ENCODE peak calls at places on chromosomes 6 and 20, in ten cellular contexts. H, S, Z, W, O, E, P, X, N and T are unnamed samples.

GRCh38 chr20:20956586-20956985 is 149.6 kb downstream of the LINC00237 start:
- DNase-seq in E (no peak), S (no peak), X (no peak), H (no peak), N (no peak), O (no peak), P (no peak), Z (no peak), W (no peak), T (no peak)

GRCh38 chr6:151112130-151112529 is 127.6 kb upstream of the AKAP12 start:
- DNase-seq in H (no peak), O (peak; percentile 41), P (no peak), S (no peak), E (no peak), X (no peak), W (no peak), Z (no peak), N (no peak), T (no peak)

GRCh38 chr6:28960846-28961500 is 37.2 kb upstream of the TRIM27 start:
- DNase-seq in X (no peak), S (no peak), O (no peak), W (no peak), E (no peak), N (no peak), H (no peak), Z (no peak), P (no peak), T (no peak)

GRCh38 chr20:32348207-32348606 is 9.9 kb upstream of the ASXL1 start:
- DNase-seq in H (no peak), W (no peak), P (no peak), E (no peak), X (no peak), Z (no peak), O (no peak), S (no peak), N (no peak), T (no peak)

GRCh38 chr6:45903959-45904358 is 111.7 kb downstream of the CLIC5 start:
- DNase-seq in N (no peak), Z (no peak), E (no peak), X (no peak), W (no peak), P (no peak), S (no peak), O (no peak), H (no peak), T (no peak)

GRCh38 chr6:6246539-6246938 is 73.9 kb downstream of the F13A1 start:
- DNase-seq in X (no peak), Z (no peak), W (no peak), E (no peak), S (no peak), N (no peak), P (no peak), O (no peak), H (no peak), T (peak; percentile 23)

GRCh38 chr20:51529027-51529749 is 13.3 kb downstream of the NFATC2 start:
- DNase-seq in W (no peak), X (no peak), E (no peak), S (no peak), Z (peak; percentile 59), N (peak; percentile 74), O (no peak), P (no peak), H (no peak), T (no peak)

GRCh38 chr6:91288741-91289140 is 701.9 kb upstream of the MAP3K7 start:
- DNase-seq in W (no peak), X (no peak), H (no peak), Z (no peak), S (no peak), O (no peak), N (no peak), E (no peak), P (no peak), T (no peak)

GRCh38 chr6:26264547-26264946 is 100.5 kb upstream of the BTN3A2 start:
- DNase-seq in E (no peak), N (no peak), H (no peak), X (no peak), P (no peak), W (no peak), Z (no peak), O (no peak), S (no peak), T (no peak)
- H3K4me3 ChIP-seq in E (no peak overlapping the region), N (no peak overlapping the region), H (no peak overlapping the region), X (no peak overlapping the region), P (no peak overlapping the region), W (no peak overlapping the region), Z (no peak overlapping the region), O (no peak overlapping the region), S (no peak overlapping the region), T (no peak overlapping the region)

GRCh38 chr6:99563056-99563723 is 5.3 kb downstream of the CCNC start:
- DNase-seq in H (no peak), E (no peak), W (no peak), S (no peak), N (no peak), P (no peak), Z (no peak), X (no peak), O (no peak), T (no peak)

GRCh38 chr6:99573980-99574617 is 5.6 kb upstream of the CCNC start:
- DNase-seq in E (no peak), N (no peak), Z (no peak), X (no peak), W (no peak), P (no peak), S (no peak), O (no peak), H (no peak), T (no peak)

DNA sequence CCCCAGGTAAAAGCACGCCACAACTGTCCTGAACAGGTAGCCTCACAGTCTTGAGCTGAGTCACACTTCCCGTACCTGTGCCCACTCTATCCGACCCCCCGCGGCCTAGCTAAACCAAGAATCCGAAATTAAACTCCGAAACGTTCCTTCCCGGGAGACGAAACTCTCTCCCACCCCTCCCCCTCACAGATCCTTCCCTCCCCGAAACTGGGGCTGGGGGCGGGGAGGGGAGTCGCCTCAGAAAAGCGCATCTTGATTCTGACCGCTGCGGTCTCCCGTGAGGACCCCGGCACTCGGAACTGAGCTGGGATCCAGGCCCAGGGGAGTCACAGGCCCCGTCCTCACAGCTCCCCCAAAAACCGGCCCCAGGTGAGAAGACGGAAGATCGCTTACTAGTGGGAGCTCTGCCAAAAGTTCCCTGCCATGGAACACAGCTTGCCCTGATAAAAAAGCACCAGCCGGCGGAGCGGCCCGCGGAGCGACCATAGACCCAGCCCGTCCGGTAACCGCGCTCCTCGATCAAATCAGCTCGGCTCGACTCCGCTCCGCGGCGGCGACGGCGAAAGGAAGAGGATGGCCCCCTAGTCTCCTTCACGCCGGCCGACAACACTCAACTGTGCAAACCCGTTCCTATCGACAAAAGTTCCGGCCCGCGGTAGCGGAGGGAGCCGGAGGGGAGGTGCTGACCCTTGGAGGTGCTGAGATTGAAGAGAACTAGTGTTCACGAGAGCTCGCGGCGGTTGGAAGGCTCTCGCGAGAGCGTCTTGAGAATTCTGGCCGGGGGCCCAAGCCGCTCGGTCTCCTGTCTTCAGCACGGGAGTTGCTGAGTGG is at the start of gene CCNC:
- DNase-seq in O (peak; percentile 96), H (peak; percentile 92), Z (peak; percentile 96), X (peak; percentile 76), W (peak; percentile 88), S (peak; percentile 93), P (peak; percentile 92), E (peak; percentile 96), N (peak; percentile 96), T (peak; percentile 69)
- TF ChIP-seq CTCF in O (no peak), H (no peak), Z (no peak), X (no peak), W (no peak), S (no peak), P (no peak), E (no peak), N (no peak), T (no peak)

DNA sequence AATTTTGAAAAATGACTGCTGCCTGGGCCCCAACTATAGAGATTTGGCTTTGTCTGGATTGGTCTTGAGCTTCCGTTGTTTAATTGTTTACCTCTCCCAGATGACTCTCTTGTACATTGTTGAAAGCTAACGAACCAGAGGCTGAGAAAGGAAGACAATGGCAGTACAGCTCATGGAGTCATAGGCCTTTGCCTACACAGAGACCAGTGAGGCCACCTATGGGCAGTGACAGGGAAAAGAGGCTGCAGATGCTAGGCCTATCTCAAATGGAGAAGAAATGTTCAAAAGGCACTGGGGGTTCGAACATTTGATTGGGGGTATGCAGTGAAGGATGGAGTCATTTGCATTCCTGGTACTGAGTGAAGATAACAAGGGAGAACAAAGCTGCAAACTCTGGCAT is 29.1 kb downstream of the OPN5 start:
- DNase-seq in X (no peak), H (no peak), Z (no peak), O (no peak), N (no peak), S (no peak), W (no peak), E (no peak), P (no peak), T (no peak)
- H3K36me3 ChIP-seq in X (no peaks in the 10 kb centered on the region), H (no peaks in the 10 kb centered on the region), Z (no peaks in the 10 kb centered on the region), O (no peaks in the 10 kb centered on the region), N (no peaks in the 10 kb centered on the region), S (no peaks in the 10 kb centered on the region), W (no peaks in the 10 kb centered on the region), E (no peaks in the 10 kb centered on the region), P (no peaks in the 10 kb centered on the region), T (no peaks in the 10 kb centered on the region)

GRCh38 chr6:72081880-72082279 is 195.5 kb downstream of the RIMS1 start:
- DNase-seq in P (no peak), Z (no peak), N (no peak), X (no peak), W (no peak), S (no peak), H (no peak), E (no peak), O (no peak), T (no peak)

GRCh38 chr6:72083976-72084375 is 197.6 kb downstream of the RIMS1 start:
- DNase-seq in O (no peak), H (no peak), N (no peak), X (no peak), P (no peak), E (no peak), Z (no peak), S (no peak), W (no peak), T (no peak)

GRCh38 chr6:72084992-72085569 is 198.7 kb downstream of the RIMS1 start:
- DNase-seq in N (peak; percentile 18), E (no peak), W (no peak), S (no peak), X (no peak), Z (no peak), P (no peak), H (no peak), O (no peak), T (no peak)

GRCh38 chr6:72078096-72078495 is 191.7 kb downstream of the RIMS1 start:
- DNase-seq in S (no peak), O (no peak), Z (no peak), N (no peak), X (no peak), E (no peak), W (no peak), P (no peak), H (no peak), T (no peak)

DNA sequence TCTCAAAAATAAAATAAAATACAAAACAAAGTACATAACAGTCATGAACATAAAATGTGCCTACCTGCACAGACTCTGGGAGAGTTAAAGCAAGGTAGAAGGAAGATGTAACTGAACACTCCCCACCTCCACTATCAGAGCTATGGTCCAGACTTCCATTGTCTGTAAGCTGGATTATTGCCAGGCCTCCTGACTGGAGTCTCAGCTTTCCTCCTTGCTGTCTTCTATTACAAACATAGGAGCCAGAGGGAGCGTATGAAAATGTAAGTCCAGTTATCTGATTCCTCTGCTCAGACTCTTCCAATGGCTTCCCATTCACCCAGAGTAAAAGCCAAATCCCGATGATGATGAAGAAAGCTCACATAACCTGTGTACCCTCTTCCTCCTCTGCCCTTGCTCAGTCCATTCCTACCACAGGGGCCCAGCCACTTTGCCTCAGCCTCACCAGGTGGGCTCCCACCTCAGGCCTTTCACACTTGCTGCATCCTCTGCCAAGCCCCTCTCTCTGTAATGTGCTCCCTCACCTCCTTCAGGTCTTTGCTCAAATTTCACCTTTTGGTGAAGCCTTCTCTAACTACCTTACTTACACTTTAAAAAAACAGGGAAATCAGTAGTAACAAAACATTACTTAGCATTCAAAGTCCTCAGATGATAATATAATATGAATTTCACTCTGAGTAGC is 194.1 kb downstream of the RIMS1 start:
- DNase-seq in O (no peak), H (no peak), N (no peak), X (no peak), P (no peak), E (no peak), Z (no peak), S (no peak), W (no peak), T (no peak)
- H3K4me3 ChIP-seq in O (no peak overlapping the region), H (no peak overlapping the region), N (no peak overlapping the region), X (no peak overlapping the region), P (no peak overlapping the region), E (no peak overlapping the region), Z (no peak overlapping the region), S (no peak overlapping the region), W (no peak overlapping the region), T (no peak overlapping the region)